ENCODE peak calls at places on chromosomes 5 and 9, in ten cellular contexts. A is NCI-H510A treated with DMSO at 0.1 percent for 48 hours, M is iPS DF 19.7, X is DMS79 treated with DMSO at 0.1 percent for 48 hours, D is T-helper 9 cell, F is stomach, T is kidney epithelial cell, W is neural crest cell, U is GM19239, H is brain microvascular endothelial cell. I is an unnamed sample.

GRCh38 chr5:171571663-171572062 is 152.2 kb downstream of the FGF18 start:
- DNase-seq in A (no peak), M (no peak), X (no peak), D (no peak), F (no peak), T (peak), W (no peak), U (no peak), H (peak), I (peak)

GRCh38 chr9:129487658-129488483 is 133.0 kb downstream of the C9orf50 start:
- DNase-seq in A (no peak), M (no peak), X (peak), D (peak), F (peak), T (no peak), W (peak), U (no peak), H (peak), I (peak)

GRCh38 chr9:122402403-122403268 is 31.8 kb downstream of the PTGS1 start:
- DNase-seq in A (no peak), M (no peak), X (no peak), D (no peak), F (no peak), T (peak), W (no peak), U (no peak), H (peak), I (peak)

GRCh38 chr5:172940242-172941066 is 18.8 kb upstream of the RPL26L1 start:
- DNase-seq in A (no peak), M (no peak), X (peak), D (no peak), F (no peak), T (no peak), W (no peak), U (no peak), H (no peak), I (no peak)

GRCh38 chr5:104430977-104431620 is 868.5 kb upstream of the NUDT12 start:
- DNase-seq in A (no peak), M (no peak), X (no peak), D (no peak), F (no peak), T (no peak), W (no peak), U (no peak), H (no peak), I (no peak)

GRCh38 chr9:14913366-14913765 is 3.1 kb upstream of the FREM1 start:
- DNase-seq in A (no peak), M (no peak), X (no peak), D (no peak), F (no peak), T (no peak), W (no peak), U (no peak), H (no peak), I (no peak)

GRCh38 chr5:32390819-32391591 is 53.5 kb downstream of the ZFR start:
- DNase-seq in A (no peak), M (no peak), X (no peak), D (no peak), F (no peak), T (peak), W (no peak), U (no peak), H (peak), I (peak)

GRCh38 chr5:54673523-54674225 is 156.1 kb downstream of the SNX18 start:
- DNase-seq in A (no peak), M (no peak), X (no peak), D (peak), F (peak), T (no peak), W (no peak), U (no peak), H (peak), I (peak)

GRCh38 chr5:38329132-38329715 is 70.9 kb downstream of the EGFLAM start:
- DNase-seq in A (no peak), M (no peak), X (no peak), D (no peak), F (no peak), T (peak), W (no peak), U (no peak), H (peak), I (peak)

GRCh38 chr9:135889564-135890189 is 17.7 kb downstream of the CAMSAP1 start:
- DNase-seq in A (no peak), M (no peak), X (no peak), D (no peak), F (peak), T (no peak), W (no peak), U (no peak), H (no peak), I (no peak)

GRCh38 chr5:52007230-52007858 is 624.1 kb downstream of the ISL1 start:
- DNase-seq in A (peak), M (no peak), X (peak), D (no peak), F (no peak), T (peak), W (no peak), U (no peak), H (peak), I (peak)

GRCh38 chr9:110579763-110580255 is 268 bp upstream of the SVEP1 start:
- DNase-seq in A (no peak), M (no peak), X (no peak), D (no peak), F (no peak), T (no peak), W (peak), U (no peak), H (no peak), I (no peak)

GRCh38 chr9:30519756-30520155 is 1864.7 kb upstream of the ACO1 start:
- DNase-seq in A (no peak), M (no peak), X (no peak), D (no peak), F (no peak), T (peak), W (no peak), U (no peak), H (peak), I (peak)

GRCh38 chr9:78031826-78032598 is 401 bp upstream of the GNAQ start:
- DNase-seq in A (peak), M (peak), X (peak), D (peak), F (peak), T (peak), W (peak), U (peak), H (peak), I (peak)